ENCODE peak calls at places on chromosomes 6 and 20, in four cellular contexts. One of them, this sample, is unnamed.
A peak's percentile ranks its signal among the peaks of the same experiment; 100 is the strongest.

GRCh38 chr20:59735486-59735885 is 131.1 kb downstream of the PHACTR3 start:
- DNase-seq in HepG2: no peak
- DNase-seq in GM12878: no peak
- DNase-seq in K562: no peak
- DNase-seq in this sample: no peak

GRCh38 chr6:52820198-52820597 is 16.6 kb upstream of the GSTA1 start:
- DNase-seq in K562: no peak
- DNase-seq in HepG2: no peak
- DNase-seq in GM12878: no peak
- DNase-seq in this sample: no peak

GRCh38 chr20:35871311-35871771 is 83.0 kb downstream of the SCAND1 start:
- DNase-seq in K562: no peak
- DNase-seq in HepG2: no peak
- DNase-seq in GM12878: no peak
- DNase-seq in this sample: no peak

GRCh38 chr6:20159781-20160540 is 52.3 kb downstream of the MBOAT1 start:
- DNase-seq in K562: no peak
- DNase-seq in HepG2: no peak
- DNase-seq in GM12878: no peak
- DNase-seq in this sample: no peak

GRCh38 chr20:48635791-48636267 is 192.0 kb downstream of the PREX1 start:
- DNase-seq in HepG2: peak; percentile 29
- DNase-seq in GM12878: no peak
- DNase-seq in K562: peak; percentile 87
- DNase-seq in this sample: peak; percentile 82

GRCh38 chr6:138289739-138290138 is 71.4 kb upstream of the PBOV1 start:
- DNase-seq in GM12878: no peak
- DNase-seq in K562: no peak
- DNase-seq in HepG2: peak; percentile 47
- DNase-seq in this sample: peak; percentile 60

GRCh38 chr6:7846971-7847818 is 63.4 kb downstream of the TXNDC5 start:
- DNase-seq in GM12878: no peak
- DNase-seq in HepG2: no peak
- DNase-seq in K562: no peak
- DNase-seq in this sample: peak; percentile 27

GRCh38 chr6:102950967-102951366 is 1557.5 kb downstream of the GRIK2 start:
- DNase-seq in GM12878: no peak
- DNase-seq in HepG2: no peak
- DNase-seq in K562: no peak
- DNase-seq in this sample: no peak

GRCh38 chr6:157774153-157775135 is 48.6 kb upstream of the SNX9 start:
- DNase-seq in GM12878: no peak
- DNase-seq in HepG2: no peak
- DNase-seq in K562: peak; percentile 92
- DNase-seq in this sample: no peak

GRCh38 chr6:31821301-31822037 is 6.1 kb upstream of the HSPA1B start:
- DNase-seq in HepG2: no peak
- DNase-seq in GM12878: no peak
- DNase-seq in K562: peak; percentile 70
- DNase-seq in this sample: peak; percentile 68

GRCh38 chr6:104750449-104750848 is 109.3 kb downstream of the HACE1 start:
- DNase-seq in HepG2: no peak
- DNase-seq in K562: no peak
- DNase-seq in GM12878: no peak
- DNase-seq in this sample: no peak

GRCh38 chr6:37491161-37491829 is 8.4 kb downstream of the CCDC167 start:
- DNase-seq in GM12878: no peak
- DNase-seq in K562: no peak
- DNase-seq in HepG2: no peak
- DNase-seq in this sample: no peak

GRCh38 chr6:148457137-148457842 is 114.7 kb downstream of the SASH1 start:
- DNase-seq in K562: no peak
- DNase-seq in HepG2: no peak
- DNase-seq in GM12878: no peak
- DNase-seq in this sample: no peak

GRCh38 chr6:54194067-54194466 is 82.8 kb downstream of the MLIP start:
- DNase-seq in K562: no peak
- DNase-seq in GM12878: no peak
- DNase-seq in HepG2: no peak
- DNase-seq in this sample: peak; percentile 23

GRCh38 chr6:54193560-54193959 is 82.3 kb downstream of the MLIP start:
- DNase-seq in K562: no peak
- DNase-seq in GM12878: no peak
- DNase-seq in HepG2: no peak
- DNase-seq in this sample: peak; percentile 6

GRCh38 chr6:54191460-54191859 is 80.2 kb downstream of the MLIP start:
- DNase-seq in GM12878: no peak
- DNase-seq in K562: no peak
- DNase-seq in HepG2: no peak
- DNase-seq in this sample: no peak

GRCh38 chr6:54195637-54196036 is 84.4 kb downstream of the MLIP start:
- DNase-seq in K562: no peak
- DNase-seq in HepG2: no peak
- DNase-seq in GM12878: no peak
- DNase-seq in this sample: no peak

GRCh38 chr6:54192993-54193392 is 81.8 kb downstream of the MLIP start:
- DNase-seq in GM12878: no peak
- DNase-seq in K562: no peak
- DNase-seq in HepG2: no peak
- DNase-seq in this sample: no peak
- H2AFZ ChIP-seq in GM12878: no peak overlapping the region
- H2AFZ ChIP-seq in K562: no peak overlapping the region
- H2AFZ ChIP-seq in HepG2: no peak overlapping the region
- H2AFZ ChIP-seq in this sample: no peak overlapping the region

DNA sequence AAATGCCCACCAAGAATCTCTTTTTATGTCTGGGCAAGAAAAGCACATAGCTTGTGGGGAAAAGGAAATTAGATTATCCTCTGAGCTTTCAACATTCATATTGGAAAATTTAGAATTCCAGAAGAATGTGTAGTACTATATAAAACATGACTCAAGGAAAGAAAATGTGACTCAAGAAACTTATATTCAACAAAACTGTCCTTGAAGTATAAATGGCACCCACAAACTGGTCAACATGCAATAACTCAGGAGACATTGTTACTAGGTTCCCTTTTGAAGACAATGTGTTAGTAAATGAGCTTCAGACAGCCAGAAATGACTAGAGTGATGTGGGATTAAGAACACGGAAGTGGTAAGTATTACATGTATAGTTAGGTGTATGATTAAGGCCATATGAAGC is 26.1 kb upstream of the TINAG start:
- DNase-seq in GM12878: no peak
- DNase-seq in HepG2: no peak
- DNase-seq in K562: no peak
- DNase-seq in this sample: no peak
- TF ChIP-seq JUNB in GM12878: no peak
- TF ChIP-seq JUNB in HepG2: no peak
- TF ChIP-seq JUNB in K562: no peak
- TF ChIP-seq JUNB in this sample: no peak

DNA sequence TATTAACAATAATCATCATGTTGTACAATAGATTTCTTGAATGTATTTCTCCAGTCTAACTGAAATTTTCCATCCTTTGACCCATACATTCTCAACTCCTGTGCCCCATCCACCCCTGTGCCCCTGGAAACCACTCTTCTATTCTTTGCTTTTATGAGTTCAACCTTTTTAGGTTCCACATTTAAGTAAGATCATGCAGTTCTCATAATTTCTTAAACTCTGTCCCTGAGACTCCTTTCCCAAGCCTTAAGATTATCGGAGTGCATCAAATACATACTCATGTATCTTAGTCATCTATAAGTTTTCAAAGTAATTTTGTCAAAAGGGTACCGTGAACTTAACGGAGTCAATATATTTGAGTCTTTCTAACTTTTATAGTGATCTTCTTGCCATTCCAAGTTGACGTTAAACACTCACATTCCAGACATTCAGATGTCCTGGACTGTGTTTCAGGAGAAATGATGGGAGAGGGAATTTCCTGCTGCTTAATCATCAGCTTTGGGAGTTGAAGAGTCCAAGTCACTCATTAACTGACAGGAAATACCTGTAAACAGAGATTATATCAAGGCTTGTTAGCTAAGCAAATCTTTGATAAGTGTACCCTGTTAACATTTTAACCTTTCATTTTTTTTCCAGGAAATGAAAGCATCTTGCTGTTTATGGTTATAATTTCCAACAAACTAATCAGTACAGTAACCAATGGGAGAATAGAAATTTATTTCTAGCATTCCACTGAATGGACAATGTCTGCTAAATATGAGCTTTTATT is 73.3 kb downstream of the ADGRG6 start:
- DNase-seq in HepG2: peak; percentile 99
- DNase-seq in GM12878: no peak
- DNase-seq in K562: no peak
- DNase-seq in this sample: no peak
- TF ChIP-seq REST in HepG2: no peak
- TF ChIP-seq REST in GM12878: no peak
- TF ChIP-seq REST in K562: no peak
- TF ChIP-seq REST in this sample: no peak

GRCh38 chr6:47781732-47782131 is at the start of gene OPN5:
- DNase-seq in GM12878: no peak
- DNase-seq in K562: no peak
- DNase-seq in HepG2: no peak
- DNase-seq in this sample: no peak

GRCh38 chr6:47785187-47785586 is 3.4 kb downstream of the OPN5 start:
- DNase-seq in GM12878: no peak
- DNase-seq in HepG2: no peak
- DNase-seq in K562: no peak
- DNase-seq in this sample: no peak

DNA sequence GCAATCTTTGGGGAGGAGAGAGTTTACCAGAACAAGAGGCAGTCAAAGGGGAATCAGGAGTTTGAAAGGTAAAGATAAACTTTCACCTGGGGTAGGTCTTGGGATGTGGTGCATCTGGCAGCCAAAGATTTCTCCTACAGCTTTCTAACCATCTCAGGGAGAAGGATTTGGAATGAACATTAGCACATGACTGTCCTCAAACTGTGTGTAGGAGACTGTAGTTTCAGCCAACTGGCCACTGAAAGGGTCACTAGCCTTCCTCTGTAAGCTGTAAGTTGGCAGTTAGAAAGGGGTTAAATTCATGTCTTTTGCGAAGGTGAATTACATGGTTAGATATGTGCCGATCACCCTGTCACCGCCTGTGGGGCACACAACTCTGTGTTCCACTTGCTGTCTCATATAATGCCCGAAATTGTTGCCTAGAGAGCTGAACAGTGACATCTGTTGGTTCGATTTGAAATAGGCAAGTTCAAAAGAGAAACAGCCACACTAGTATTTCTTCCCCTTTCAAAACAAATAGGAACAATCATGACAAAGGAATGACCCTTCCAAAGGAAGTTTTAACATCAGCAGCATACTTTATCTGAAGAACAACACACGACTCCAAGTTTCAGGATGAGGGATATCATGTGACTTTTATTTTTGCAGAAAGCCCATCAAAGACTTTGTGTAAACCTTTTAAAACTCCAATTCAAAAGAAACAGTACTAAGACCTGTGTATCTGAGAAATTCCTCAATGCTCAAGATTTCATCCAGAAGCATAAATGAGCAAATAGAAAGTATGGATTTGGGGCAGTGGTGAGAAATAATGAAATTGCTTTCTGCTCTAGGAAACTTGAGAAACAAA is 1.1 kb upstream of the OPN5 start:
- DNase-seq in K562: no peak
- DNase-seq in GM12878: no peak
- DNase-seq in HepG2: peak; percentile 62
- DNase-seq in this sample: peak; percentile 79
- H2AFZ ChIP-seq in K562: peak overlapping the region; percentile 9
- H2AFZ ChIP-seq in GM12878: peak overlapping the region; percentile 37
- H2AFZ ChIP-seq in HepG2: no peak overlapping the region
- H2AFZ ChIP-seq in this sample: peak overlapping the region; percentile 57

DNA sequence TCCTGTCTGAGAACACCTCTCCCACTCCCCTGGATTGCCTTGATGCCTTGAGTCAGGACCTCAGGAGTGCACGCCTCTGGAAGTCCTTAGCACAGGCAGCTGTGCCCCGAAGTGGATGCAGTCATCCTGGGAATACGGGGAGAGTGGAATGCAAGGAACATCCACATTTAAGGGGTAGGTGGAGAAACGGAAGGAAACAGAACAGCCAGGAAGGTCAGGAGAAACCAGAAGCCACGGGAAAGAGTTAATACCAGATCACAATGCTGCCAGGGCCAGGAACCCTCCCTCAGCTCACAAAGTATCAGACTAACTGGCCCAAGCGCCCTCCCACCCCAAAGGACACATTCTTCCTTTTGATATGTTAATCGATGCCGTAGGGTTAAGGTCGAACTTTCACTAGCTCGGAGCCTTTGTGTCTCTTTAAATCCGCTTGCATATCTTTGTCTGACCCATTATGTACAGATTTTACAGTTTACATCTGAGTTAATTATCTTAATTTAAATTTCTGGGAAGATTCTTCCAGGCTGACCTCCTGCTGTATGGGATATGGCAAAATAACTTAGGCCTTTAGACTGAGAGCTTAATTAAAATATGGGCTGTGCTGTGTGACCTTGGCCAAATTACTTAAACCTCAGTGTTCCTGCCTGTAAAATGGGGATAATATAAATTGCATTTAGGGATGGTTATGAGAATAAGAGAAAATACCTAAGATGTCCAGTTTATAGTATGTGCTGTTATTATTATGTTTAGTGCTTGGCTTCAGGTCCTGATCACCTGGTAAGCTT is 24.0 kb upstream of the CCND3 start:
- DNase-seq in GM12878: no peak
- DNase-seq in HepG2: peak; percentile 84
- DNase-seq in K562: no peak
- DNase-seq in this sample: peak; percentile 99
- TF ChIP-seq JUNB in GM12878: no peak
- TF ChIP-seq JUNB in HepG2: no peak
- TF ChIP-seq JUNB in K562: no peak
- TF ChIP-seq JUNB in this sample: no peak

DNA sequence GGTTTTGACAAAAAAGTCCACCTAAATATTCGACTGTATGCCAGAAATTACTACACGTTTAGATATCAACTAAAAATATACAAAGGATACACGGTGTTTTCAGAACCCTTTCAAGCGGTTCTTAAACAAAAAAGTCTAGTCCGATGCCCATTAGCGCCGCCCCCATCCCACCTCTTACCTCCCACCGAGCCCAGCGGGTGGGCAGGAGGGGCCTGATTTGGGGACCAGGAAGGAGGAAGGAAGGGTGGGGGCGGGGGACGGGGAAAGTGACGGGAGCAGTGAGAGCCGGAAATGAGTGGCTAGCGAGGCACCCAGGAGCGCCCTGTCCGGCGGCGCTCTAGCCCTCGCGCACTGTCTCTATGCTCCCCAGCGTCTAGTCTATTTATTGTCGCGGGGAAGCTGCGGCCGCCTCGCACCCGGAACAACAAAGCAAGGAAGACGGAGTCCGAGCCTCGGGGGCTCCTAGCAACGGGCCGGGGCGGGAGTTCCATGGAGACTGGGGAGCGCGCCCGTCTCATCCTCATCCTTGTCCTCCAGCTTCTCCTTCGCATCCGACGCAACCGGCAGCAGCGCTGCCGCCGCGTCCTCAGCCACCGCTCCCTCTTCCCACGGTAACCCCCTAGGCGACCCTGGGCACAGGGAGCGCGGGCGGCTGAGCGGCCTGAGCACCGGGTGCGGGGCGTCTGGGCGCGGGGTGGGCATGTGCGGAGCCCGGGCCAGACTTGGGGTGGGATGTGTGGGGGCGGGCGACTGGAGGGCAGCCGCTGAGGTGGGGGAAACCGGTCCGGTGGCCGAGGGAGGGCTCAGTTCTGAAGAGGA is at the start of gene TBPL1:
- DNase-seq in K562: peak; percentile 90
- DNase-seq in GM12878: peak; percentile 90
- DNase-seq in HepG2: peak; percentile 91
- DNase-seq in this sample: peak; percentile 97
- TF ChIP-seq REST in K562: no peak
- TF ChIP-seq REST in GM12878: no peak
- TF ChIP-seq REST in HepG2: no peak
- TF ChIP-seq REST in this sample: no peak